ENCODE peak calls at places on chromosomes 1 and 21, in five cellular contexts. S is mucosa of gallbladder, A is left colon, V is AG08396, H is colonic mucosa. O is an unnamed sample.

GRCh38 chr1:157813269-157813668 is 6.7 kb downstream of the FCRL1 start:
- DNase-seq in S (no peak), A (no peak), V (no peak), H (no peak), O (no peak)

GRCh38 chr1:219126267-219126862 is 47.3 kb upstream of the LYPLAL1 start:
- DNase-seq in S (no peak), A (no peak), V (no peak), H (no peak), O (no peak)

GRCh38 chr1:119799599-119800177 is 11.6 kb downstream of the REG4 start:
- DNase-seq in S (no peak), A (no peak), V (no peak), H (no peak), O (no peak)

GRCh38 chr1:40872266-40872665 is 10.1 kb upstream of the CITED4 start:
- DNase-seq in S (no peak), A (no peak), V (no peak), H (no peak), O (no peak)

GRCh38 chr1:93844262-93845045 is 34.6 kb downstream of the DNTTIP2 start:
- DNase-seq in S (peak; percentile 66), A (peak; percentile 52), V (peak; percentile 70), H (peak; percentile 69), O (peak; percentile 29)

GRCh38 chr1:15033264-15033663 is 120.3 kb upstream of the TMEM51 start:
- DNase-seq in S (no peak), A (no peak), V (peak; percentile 27), H (no peak), O (no peak)

GRCh38 chr21:28342229-28342810 is 650.4 kb downstream of the LTN1 start:
- DNase-seq in S (no peak), A (no peak), V (no peak), H (no peak), O (no peak)

GRCh38 chr1:84584126-84584525 is 9.9 kb upstream of the CTBS start:
- DNase-seq in S (no peak), A (no peak), V (no peak), H (no peak), O (no peak)

GRCh38 chr21:46135782-46136181 is 19.6 kb downstream of the FTCD start:
- DNase-seq in S (no peak), A (no peak), V (no peak), H (no peak), O (no peak)

GRCh38 chr1:30919025-30919881 is 10.7 kb upstream of the SDC3 start:
- DNase-seq in S (no peak), A (no peak), V (peak; percentile 29), H (no peak), O (no peak)

GRCh38 chr1:156146749-156147405 is 6.5 kb upstream of the SEMA4A start:
- DNase-seq in S (peak; percentile 61), A (no peak), V (no peak), H (no peak), O (no peak)

GRCh38 chr1:29437946-29438345 is 201.6 kb downstream of the PTPRU start:
- DNase-seq in S (no peak), A (no peak), V (no peak), H (no peak), O (no peak)

GRCh38 chr1:66532798-66533783 is 862 bp upstream of the SGIP1 start:
- DNase-seq in S (no peak), A (no peak), V (peak; percentile 73), H (no peak), O (no peak)

GRCh38 chr1:212738330-212738729 is 38.7 kb upstream of the BATF3 start:
- DNase-seq in S (no peak), A (no peak), V (no peak), H (no peak), O (no peak)

GRCh38 chr21:41460578-41461527 is 34.8 kb downstream of the MX1 start:
- DNase-seq in S (peak; percentile 71), A (peak; percentile 77), V (peak; percentile 83), H (peak; percentile 75), O (peak; percentile 87)

GRCh38 chr1:152621993-152622392 is 910 bp downstream of the LCE3A start:
- DNase-seq in S (no peak), A (no peak), V (no peak), H (no peak), O (no peak)

GRCh38 chr21:36709030-36709867 is 10.3 kb downstream of the SIM2 start:
- DNase-seq in S (no peak), A (no peak), V (no peak), H (no peak), O (peak; percentile 37)

GRCh38 chr1:174652496-174653280 is 204.9 kb downstream of the GPR52 start:
- DNase-seq in S (no peak), A (no peak), V (no peak), H (no peak), O (no peak)

GRCh38 chr1:81452693-81453344 is 347.9 kb upstream of the ADGRL2 start:
- DNase-seq in S (no peak), A (no peak), V (no peak), H (no peak), O (no peak)

GRCh38 chr1:78864175-78864574 is 142.4 kb downstream of the ADGRL4 start:
- DNase-seq in S (no peak), A (no peak), V (no peak), H (no peak), O (no peak)

GRCh38 chr1:158893654-158894053 is 37.7 kb upstream of the PYHIN1 start:
- DNase-seq in S (no peak), A (no peak), V (no peak), H (no peak), O (no peak)

GRCh38 chr1:204180133-204180532 is 14.0 kb upstream of the REN start:
- DNase-seq in S (no peak), A (no peak), V (no peak), H (no peak), O (no peak)

GRCh38 chr1:36710008-36710407 is 227.3 kb upstream of the CSF3R start:
- DNase-seq in S (no peak), A (no peak), V (no peak), H (no peak), O (no peak)

GRCh38 chr1:162235261-162235780 is 141.3 kb downstream of the SPATA46 start:
- DNase-seq in S (no peak), A (no peak), V (no peak), H (no peak), O (no peak)

O was measured in Peyer's patch.